ENCODE peak calls at places on chromosomes 1 and 21, in six cellular contexts. Y, Z, T, O, E and K are unnamed samples.

GRCh38 chr1:70779571-70779970 is 268.0 kb downstream of the PTGER3 start:
- DNase-seq in Y (no peak), Z (peak; percentile 82), T (no peak), O (peak; percentile 86), E (peak; percentile 77), K (peak; percentile 46)

GRCh38 chr21:46048926-46049889 is 48.7 kb upstream of the COL6A2 start:
- DNase-seq in Y (no peak), Z (peak; percentile 89), T (no peak), O (peak; percentile 100), E (peak; percentile 48), K (peak; percentile 86)

GRCh38 chr1:94658221-94658620 is 116.7 kb upstream of the F3 start:
- DNase-seq in Y (no peak), Z (peak; percentile 61), T (no peak), O (no peak), E (peak; percentile 40), K (peak; percentile 58)

GRCh38 chr21:42734323-42734971 is 81.0 kb downstream of the PDE9A start:
- DNase-seq in Y (no peak), Z (no peak), T (no peak), O (no peak), E (no peak), K (no peak)

GRCh38 chr1:6785721-6786505 is 659 bp downstream of the CAMTA1 start:
- DNase-seq in Y (peak; percentile 45), Z (peak; percentile 87), T (no peak), O (no peak), E (no peak), K (no peak)

GRCh38 chr1:211920602-211921226 is 90.2 kb upstream of the LPGAT1 start:
- DNase-seq in Y (no peak), Z (peak; percentile 53), T (no peak), O (no peak), E (no peak), K (no peak)

GRCh38 chr1:206714331-206715058 is 29.8 kb downstream of the MAPKAPK2 start:
- DNase-seq in Y (no peak), Z (peak; percentile 35), T (no peak), O (peak; percentile 51), E (no peak), K (peak; percentile 54)

GRCh38 chr1:224922404-224923164 is 6.9 kb upstream of the DNAH14 start:
- DNase-seq in Y (no peak), Z (peak; percentile 70), T (no peak), O (no peak), E (peak; percentile 29), K (peak; percentile 44)

GRCh38 chr1:165580931-165581871 is 37.4 kb downstream of the LRRC52 start:
- DNase-seq in Y (no peak), Z (peak; percentile 33), T (no peak), O (no peak), E (no peak), K (no peak)

GRCh38 chr1:86119214-86119764 is 37.3 kb downstream of the COL24A1 start:
- DNase-seq in Y (no peak), Z (no peak), T (no peak), O (no peak), E (peak; percentile 13), K (no peak)

GRCh38 chr1:231720652-231721325 is 94.2 kb downstream of the DISC1 start:
- DNase-seq in Y (no peak), Z (no peak), T (no peak), O (no peak), E (no peak), K (no peak)

GRCh38 chr1:221777434-221778072 is 35.7 kb upstream of the DUSP10 start:
- DNase-seq in Y (peak; percentile 15), Z (no peak), T (no peak), O (no peak), E (no peak), K (no peak)

GRCh38 chr1:57258616-57259330 is 165.1 kb downstream of the DAB1 start:
- DNase-seq in Y (no peak), Z (peak; percentile 52), T (no peak), O (no peak), E (no peak), K (no peak)

GRCh38 chr1:186059311-186059710 is 315.7 kb downstream of the TPR start:
- DNase-seq in Y (no peak), Z (peak; percentile 19), T (no peak), O (peak; percentile 29), E (no peak), K (no peak)

GRCh38 chr1:245235156-245235555 is 80.4 kb downstream of the KIF26B start:
- DNase-seq in Y (no peak), Z (no peak), T (no peak), O (no peak), E (no peak), K (peak; percentile 14)

GRCh38 chr1:199247891-199248290 is 609.1 kb downstream of the PTPRC start:
- DNase-seq in Y (no peak), Z (no peak), T (no peak), O (no peak), E (no peak), K (no peak)

GRCh38 chr1:154327466-154328317 is 2.4 kb downstream of the ATP8B2 start:
- DNase-seq in Y (no peak), Z (no peak), T (no peak), O (no peak), E (no peak), K (no peak)

GRCh38 chr21:34221331-34222030 is 142.3 kb upstream of the KCNE2 start:
- DNase-seq in Y (no peak), Z (no peak), T (no peak), O (no peak), E (no peak), K (no peak)

GRCh38 chr1:68204965-68205630 is 27.2 kb downstream of the WLS start:
- DNase-seq in Y (no peak), Z (no peak), T (no peak), O (no peak), E (no peak), K (no peak)

GRCh38 chr1:230827801-230828200 is 40.5 kb downstream of the C1orf198 start:
- DNase-seq in Y (no peak), Z (no peak), T (no peak), O (no peak), E (no peak), K (no peak)

GRCh38 chr1:235022341-235023196 is 106.1 kb downstream of the TOMM20 start:
- DNase-seq in Y (no peak), Z (no peak), T (no peak), O (no peak), E (no peak), K (no peak)

GRCh38 chr1:58363639-58364038 is 182.9 kb downstream of the OMA1 start:
- DNase-seq in Y (no peak), Z (no peak), T (no peak), O (no peak), E (no peak), K (peak; percentile 7)

GRCh38 chr1:228015276-228016180 is 8.7 kb downstream of the WNT3A start:
- DNase-seq in Y (no peak), Z (peak; percentile 47), T (no peak), O (no peak), E (peak; percentile 71), K (peak; percentile 89)